ENCODE peak calls at places on chromosome 1, in six cellular contexts. W, I, Z, V, H and D are unnamed samples.

GRCh38 chr1:226481133-226481532 is 67.4 kb upstream of the STUM start:
- DNase-seq in W (no peak), I (no peak), Z (no peak), V (no peak), H (no peak), D (no peak)

GRCh38 chr1:185850366-185850765 is 116.2 kb downstream of the HMCN1 start:
- DNase-seq in W (no peak), I (peak), Z (no peak), V (no peak), H (no peak), D (no peak)

GRCh38 chr1:99456536-99456935 is 189.4 kb upstream of the PALMD start:
- DNase-seq in W (no peak), I (peak), Z (no peak), V (no peak), H (no peak), D (no peak)

GRCh38 chr1:235415008-235415904 is 48.0 kb downstream of the TBCE start:
- DNase-seq in W (peak), I (peak), Z (no peak), V (peak), H (peak), D (peak)

GRCh38 chr1:16981269-16981849 is 939 bp upstream of the MFAP2 start:
- DNase-seq in W (no peak), I (peak), Z (no peak), V (no peak), H (no peak), D (no peak)

GRCh38 chr1:246324711-246325110 is 182.4 kb downstream of the SMYD3 start:
- DNase-seq in W (no peak), I (peak), Z (no peak), V (no peak), H (no peak), D (no peak)

GRCh38 chr1:180926164-180926981 is 13.7 kb downstream of the KIAA1614 start:
- DNase-seq in W (peak), I (peak), Z (no peak), V (no peak), H (peak), D (peak)

GRCh38 chr1:98314591-98314990 is 346.9 kb upstream of the SNX7 start:
- DNase-seq in W (no peak), I (no peak), Z (no peak), V (no peak), H (no peak), D (no peak)

GRCh38 chr1:33718166-33718565 is 145.7 kb upstream of the HMGB4 start:
- DNase-seq in W (no peak), I (no peak), Z (peak), V (no peak), H (no peak), D (no peak)

GRCh38 chr1:10431065-10431730 is 965 bp downstream of the CENPS start:
- DNase-seq in W (no peak), I (no peak), Z (no peak), V (no peak), H (no peak), D (no peak)

GRCh38 chr1:46535063-46535462 is 16.4 kb downstream of the KNCN start:
- DNase-seq in W (no peak), I (no peak), Z (no peak), V (peak), H (no peak), D (peak)

DNA sequence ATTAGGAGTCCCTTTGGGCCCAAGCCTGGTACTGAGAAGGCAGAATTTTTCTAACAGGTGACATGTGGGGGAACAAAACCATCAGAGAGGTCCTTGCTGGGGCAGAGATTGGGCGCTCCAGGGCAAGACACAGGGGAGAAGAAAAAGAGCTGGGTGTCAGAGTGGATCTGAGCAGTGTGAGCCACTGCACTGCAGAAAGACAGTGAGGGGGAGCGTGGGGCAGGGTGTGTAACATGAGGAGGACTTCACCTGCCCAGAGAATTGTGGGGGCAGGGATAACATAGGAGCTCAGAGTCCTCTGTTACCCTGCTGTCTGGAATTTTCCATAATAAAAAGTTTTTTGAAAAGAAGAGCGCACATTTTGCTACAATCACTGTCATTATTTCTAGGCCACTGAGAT is 25.5 kb upstream of the CSF3R start:
- DNase-seq in W (no peak), I (no peak), Z (no peak), V (no peak), H (no peak), D (no peak)
- TF ChIP-seq POLR2A in W (no peak), I (no peak), Z (no peak), V (no peak), H (no peak), D (no peak)

DNA sequence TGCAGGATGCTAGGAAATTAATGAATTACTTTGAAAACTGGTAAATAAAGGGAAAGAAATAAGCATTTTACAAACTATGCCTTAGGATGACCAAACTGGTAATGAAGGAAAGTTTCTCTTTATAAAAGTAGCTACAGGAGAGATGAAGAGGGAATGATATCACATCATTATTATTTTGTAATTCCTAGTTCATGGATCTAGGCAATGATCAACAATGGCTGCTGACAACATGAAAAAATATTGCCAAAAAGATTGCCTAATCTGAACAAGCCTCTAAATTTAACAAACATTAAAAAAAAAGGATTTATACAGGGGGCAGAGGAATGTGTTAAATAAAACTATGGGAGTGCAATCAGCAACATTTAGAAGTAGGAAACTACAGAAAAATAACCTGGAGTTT is 38.9 kb downstream of the NOS1AP start:
- DNase-seq in W (no peak), I (no peak), Z (no peak), V (no peak), H (no peak), D (no peak)
- TF ChIP-seq POLR2A in W (no peak), I (no peak), Z (no peak), V (no peak), H (no peak), D (no peak)

GRCh38 chr1:27049607-27050006 is 37.0 kb upstream of the TENT5B start:
- DNase-seq in W (no peak), I (no peak), Z (no peak), V (no peak), H (no peak), D (no peak)
- TF ChIP-seq POLR2A in W (no peak), I (no peak), Z (no peak), V (no peak), H (no peak), D (no peak)

GRCh38 chr1:221743416-221744208 is 1.7 kb upstream of the DUSP10 start:
- DNase-seq in W (no peak), I (no peak), Z (no peak), V (no peak), H (no peak), D (no peak)
- TF ChIP-seq POLR2A in W (no peak), I (peak), Z (no peak), V (no peak), H (no peak), D (no peak)